ENCODE peak calls at places on chromosome 14, in seven cellular contexts. Y, Z, A, O, G, V and X are unnamed samples.

GRCh38 chr14:103386632-103387329 is 1.6 kb downstream of the MARK3 start:
- DNase-seq in Y (no peak), Z (peak; percentile 38), A (no peak), O (no peak), G (no peak), V (no peak), X (no peak)

GRCh38 chr14:25953532-25954144 is 644.2 kb downstream of the NOVA1 start:
- DNase-seq in Y (no peak), Z (peak; percentile 91), A (no peak), O (peak; percentile 67), G (no peak), V (peak; percentile 86), X (no peak)

GRCh38 chr14:37903561-37904191 is 304.0 kb upstream of the SSTR1 start:
- DNase-seq in Y (peak; percentile 16), Z (peak; percentile 71), A (no peak), O (peak; percentile 8), G (peak; percentile 16), V (peak; percentile 75), X (no peak)

GRCh38 chr14:64035143-64035542 is 182.3 kb downstream of the SYNE2 start:
- DNase-seq in Y (peak; percentile 10), Z (peak; percentile 18), A (no peak), O (peak; percentile 31), G (no peak), V (peak; percentile 44), X (no peak)

GRCh38 chr14:57533214-57533613 is 39.6 kb upstream of the CCDC198 start:
- DNase-seq in Y (no peak), Z (peak; percentile 51), A (no peak), O (no peak), G (peak; percentile 27), V (peak; percentile 28), X (no peak)

GRCh38 chr14:62179367-62180018 is 417.3 kb downstream of the SNAPC1 start:
- DNase-seq in Y (peak; percentile 80), Z (peak; percentile 91), A (no peak), O (peak; percentile 83), G (peak; percentile 67), V (peak; percentile 92), X (no peak)

GRCh38 chr14:103131580-103131979 is 8.3 kb downstream of the TNFAIP2 start:
- DNase-seq in Y (no peak), Z (no peak), A (no peak), O (no peak), G (no peak), V (no peak), X (no peak)

GRCh38 chr14:48704639-48705038 is 881.5 kb downstream of the RPS29 start:
- DNase-seq in Y (no peak), Z (no peak), A (no peak), O (no peak), G (no peak), V (no peak), X (no peak)

GRCh38 chr14:21278632-21279031 is 1.3 kb upstream of the RPGRIP1 start:
- DNase-seq in Y (no peak), Z (no peak), A (no peak), O (no peak), G (no peak), V (no peak), X (no peak)

GRCh38 chr14:33842299-33842698 is 108.6 kb downstream of the EGLN3 start:
- DNase-seq in Y (no peak), Z (no peak), A (no peak), O (peak; percentile 49), G (no peak), V (no peak), X (no peak)

GRCh38 chr14:38203929-38204716 is 3.6 kb upstream of the SSTR1 start:
- DNase-seq in Y (no peak), Z (peak; percentile 7), A (no peak), O (no peak), G (no peak), V (no peak), X (no peak)

GRCh38 chr14:105021656-105022275 is 883 bp upstream of the CDCA4 start:
- DNase-seq in Y (no peak), Z (peak; percentile 45), A (peak; percentile 44), O (no peak), G (peak; percentile 39), V (peak; percentile 50), X (peak; percentile 70)

GRCh38 chr14:104120281-104120741 is 18.1 kb upstream of the KIF26A start:
- DNase-seq in Y (no peak), Z (no peak), A (no peak), O (no peak), G (no peak), V (no peak), X (peak; percentile 12)

GRCh38 chr14:90140956-90141316 is 79.1 kb downstream of the KCNK13 start:
- DNase-seq in Y (no peak), Z (peak; percentile 13), A (no peak), O (peak; percentile 84), G (no peak), V (peak; percentile 17), X (no peak)

GRCh38 chr14:105495101-105495989 is 4.3 kb downstream of the TEDC1 start:
- DNase-seq in Y (no peak), Z (no peak), A (no peak), O (no peak), G (no peak), V (no peak), X (no peak)

DNA sequence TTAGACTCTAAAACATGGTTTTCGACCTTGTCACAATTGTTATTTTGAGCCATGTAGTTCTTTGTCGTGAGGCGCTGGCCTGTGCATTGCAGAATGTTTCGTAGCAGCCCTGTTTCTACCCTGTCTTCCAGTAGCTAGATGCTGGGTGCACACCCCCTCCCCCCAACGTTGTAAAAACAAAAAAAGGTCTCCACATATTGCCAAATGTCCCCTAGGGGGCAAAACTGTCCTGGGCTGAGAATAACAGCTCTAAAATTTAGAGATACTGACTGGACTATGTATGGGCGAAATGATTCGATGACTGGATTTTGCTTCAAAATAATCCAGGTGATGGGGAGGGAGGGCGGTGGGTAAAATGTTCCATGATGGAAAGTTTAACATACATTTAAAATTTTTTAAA is 126.1 kb upstream of the FUT8 start:
- DNase-seq in Y (no peak), Z (peak; percentile 42), A (no peak), O (no peak), G (no peak), V (no peak), X (no peak)
- TF ChIP-seq CTCF in Y (peak; percentile 35), Z (peak; percentile 31), A (peak; percentile 45), O (peak; percentile 7), G (peak; percentile 15), V (peak; percentile 40), X (no peak)

GRCh38 chr14:70254476-70254961 is 65.8 kb upstream of the SLC8A3 start:
- DNase-seq in Y (no peak), Z (peak; percentile 8), A (no peak), O (peak; percentile 14), G (peak; percentile 61), V (peak; percentile 39), X (peak; percentile 68)

GRCh38 chr14:70259420-70259819 is 70.7 kb upstream of the SLC8A3 start:
- DNase-seq in Y (no peak), Z (no peak), A (no peak), O (no peak), G (no peak), V (no peak), X (no peak)

DNA sequence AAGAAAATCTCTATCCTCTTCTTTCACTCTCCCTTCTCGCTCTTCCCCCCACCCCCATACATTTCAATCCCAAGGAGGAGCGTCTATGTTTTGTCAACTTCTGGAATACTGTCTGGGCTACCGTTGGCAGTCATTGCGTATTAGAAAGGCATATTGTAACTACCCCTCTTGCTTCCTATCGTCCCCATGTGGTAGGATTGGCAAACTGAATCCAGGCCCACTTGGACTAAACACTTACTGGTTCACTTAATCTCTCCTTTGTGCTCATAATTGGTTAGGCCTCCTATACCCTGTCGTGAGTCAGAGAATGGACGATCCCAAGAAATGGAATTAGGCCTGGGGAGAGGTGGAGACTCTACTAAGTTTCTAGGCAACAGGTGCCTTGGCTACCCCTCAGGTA is 68.8 kb upstream of the SLC8A3 start:
- DNase-seq in Y (no peak), Z (peak; percentile 1), A (no peak), O (no peak), G (peak; percentile 28), V (no peak), X (no peak)
- TF ChIP-seq CTCF in Y (peak; percentile 2), Z (peak; percentile 35), A (no peak), O (no peak), G (peak; percentile 45), V (peak; percentile 21), X (peak; percentile 46)

DNA sequence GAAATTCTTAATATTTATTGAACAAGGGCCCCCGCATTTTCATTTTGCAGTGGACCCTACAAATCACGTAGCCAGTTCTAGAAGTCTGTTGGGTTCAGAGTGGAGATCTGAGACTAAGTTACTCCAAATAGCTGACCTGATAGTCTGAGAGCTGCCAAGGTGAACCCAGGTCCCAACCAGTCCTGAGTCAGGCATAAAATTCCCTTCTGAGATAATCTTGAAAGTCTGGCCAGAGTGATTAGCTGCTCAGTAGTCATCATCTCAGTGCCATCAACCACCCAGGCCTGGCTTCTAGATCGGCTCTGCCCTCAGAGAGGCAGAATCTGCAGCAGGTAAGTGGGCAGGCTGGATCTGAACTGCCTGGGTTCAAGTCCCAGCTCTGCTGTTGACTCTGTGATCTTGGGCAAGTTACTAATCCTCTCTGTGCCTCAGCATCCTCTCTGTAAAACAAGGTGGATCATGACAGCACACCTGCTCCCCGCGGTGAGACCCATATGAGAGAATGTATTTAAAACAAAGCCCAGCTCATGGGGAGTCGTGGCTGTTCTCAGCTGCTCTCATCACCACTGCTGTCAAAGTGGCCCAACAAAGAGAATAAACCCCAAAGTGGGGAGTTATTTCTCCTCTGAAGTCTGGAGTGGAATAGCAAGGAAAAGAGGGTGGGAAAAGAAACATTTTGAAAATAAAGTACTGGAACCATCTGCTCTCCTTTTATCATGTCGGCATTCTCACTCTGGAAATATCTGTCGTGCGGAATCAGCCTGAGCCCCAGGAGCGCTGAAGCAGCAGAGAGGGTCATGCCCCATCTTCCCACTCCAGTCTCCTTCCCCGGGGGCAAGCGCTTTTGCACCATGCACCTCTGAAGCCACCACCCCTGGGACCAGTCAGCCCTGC is 193.3 kb downstream of the DPF3 start:
- DNase-seq in Y (no peak), Z (no peak), A (no peak), O (no peak), G (no peak), V (no peak), X (no peak)
- TF ChIP-seq CTCF in Y (no peak), Z (no peak), A (no peak), O (no peak), G (no peak), V (no peak), X (no peak)

GRCh38 chr14:93953739-93954515 is 22.4 kb downstream of the ASB2 start:
- DNase-seq in Y (no peak), Z (no peak), A (no peak), O (no peak), G (no peak), V (no peak), X (no peak)

GRCh38 chr14:93952829-93953228 is 23.5 kb downstream of the ASB2 start:
- DNase-seq in Y (no peak), Z (no peak), A (no peak), O (no peak), G (no peak), V (no peak), X (no peak)

GRCh38 chr14:93954516-93954830 is 21.9 kb downstream of the ASB2 start:
- DNase-seq in Y (no peak), Z (no peak), A (no peak), O (no peak), G (no peak), V (no peak), X (no peak)

GRCh38 chr14:93951798-93952540 is 24.4 kb downstream of the ASB2 start:
- DNase-seq in Y (no peak), Z (no peak), A (no peak), O (peak; percentile 13), G (no peak), V (no peak), X (no peak)

GRCh38 chr14:93953263-93953662 is 23.1 kb downstream of the ASB2 start:
- DNase-seq in Y (no peak), Z (no peak), A (no peak), O (no peak), G (no peak), V (no peak), X (no peak)
- TF ChIP-seq CTCF in Y (no peak), Z (no peak), A (no peak), O (no peak), G (no peak), V (peak; percentile 14), X (no peak)

GRCh38 chr14:73651005-73651404 is 6.2 kb downstream of the DNAL1 start:
- DNase-seq in Y (no peak), Z (no peak), A (no peak), O (no peak), G (no peak), V (no peak), X (no peak)
- TF ChIP-seq CTCF in Y (no peak), Z (no peak), A (no peak), O (no peak), G (no peak), V (no peak), X (no peak)